ENCODE peak calls at places on chromosomes 1 and 21, in eight cellular contexts. One of them, this sample, is unnamed.

GRCh38 chr1:186155594-186155993 is 219.5 kb downstream of the TPR start:
- DNase-seq in prostate gland: no peak
- DNase-seq in upper lobe of right lung: no peak
- DNase-seq in ovary: no peak
- DNase-seq in keratinocyte: peak
- DNase-seq in body of pancreas: peak
- DNase-seq in hepatocyte: peak
- DNase-seq in cardiac muscle cell: peak
- DNase-seq in this sample: no peak

GRCh38 chr1:118118469-118118868 is 66.6 kb downstream of the SPAG17 start:
- DNase-seq in cardiac muscle cell: no peak
- DNase-seq in hepatocyte: peak
- DNase-seq in prostate gland: no peak
- DNase-seq in keratinocyte: no peak
- DNase-seq in ovary: no peak
- DNase-seq in upper lobe of right lung: peak
- DNase-seq in body of pancreas: peak
- DNase-seq in this sample: no peak

GRCh38 chr1:168288311-168289052 is 7.8 kb downstream of the TBX19 start:
- DNase-seq in cardiac muscle cell: peak
- DNase-seq in upper lobe of right lung: no peak
- DNase-seq in keratinocyte: no peak
- DNase-seq in prostate gland: no peak
- DNase-seq in ovary: no peak
- DNase-seq in body of pancreas: no peak
- DNase-seq in hepatocyte: no peak
- DNase-seq in this sample: no peak

GRCh38 chr1:57761628-57762027 is 337.8 kb upstream of the DAB1 start:
- DNase-seq in keratinocyte: no peak
- DNase-seq in upper lobe of right lung: no peak
- DNase-seq in prostate gland: no peak
- DNase-seq in body of pancreas: no peak
- DNase-seq in ovary: no peak
- DNase-seq in hepatocyte: no peak
- DNase-seq in cardiac muscle cell: no peak
- DNase-seq in this sample: no peak

GRCh38 chr1:223106856-223107255 is 36.2 kb downstream of the TLR5 start:
- DNase-seq in upper lobe of right lung: no peak
- DNase-seq in keratinocyte: no peak
- DNase-seq in prostate gland: no peak
- DNase-seq in ovary: no peak
- DNase-seq in cardiac muscle cell: peak
- DNase-seq in hepatocyte: no peak
- DNase-seq in body of pancreas: no peak
- DNase-seq in this sample: no peak

GRCh38 chr1:19599810-19600209 is 44.3 kb upstream of the NBL1 start:
- DNase-seq in keratinocyte: no peak
- DNase-seq in upper lobe of right lung: no peak
- DNase-seq in body of pancreas: no peak
- DNase-seq in prostate gland: peak
- DNase-seq in ovary: no peak
- DNase-seq in cardiac muscle cell: no peak
- DNase-seq in hepatocyte: no peak
- DNase-seq in this sample: no peak

GRCh38 chr1:192604979-192605620 is 29.5 kb downstream of the RGS1 start:
- DNase-seq in prostate gland: no peak
- DNase-seq in upper lobe of right lung: no peak
- DNase-seq in body of pancreas: no peak
- DNase-seq in keratinocyte: no peak
- DNase-seq in cardiac muscle cell: peak
- DNase-seq in ovary: no peak
- DNase-seq in hepatocyte: no peak
- DNase-seq in this sample: no peak

GRCh38 chr1:95021085-95021484 is 51.7 kb downstream of the ALG14 start:
- DNase-seq in body of pancreas: no peak
- DNase-seq in upper lobe of right lung: no peak
- DNase-seq in prostate gland: no peak
- DNase-seq in ovary: no peak
- DNase-seq in hepatocyte: no peak
- DNase-seq in cardiac muscle cell: no peak
- DNase-seq in keratinocyte: no peak
- DNase-seq in this sample: no peak

GRCh38 chr1:85692730-85693314 is 15.4 kb downstream of the ZNHIT6 start:
- DNase-seq in ovary: no peak
- DNase-seq in upper lobe of right lung: no peak
- DNase-seq in body of pancreas: no peak
- DNase-seq in keratinocyte: peak
- DNase-seq in prostate gland: no peak
- DNase-seq in cardiac muscle cell: peak
- DNase-seq in hepatocyte: peak
- DNase-seq in this sample: no peak

GRCh38 chr1:17128361-17128760 is 9.1 kb upstream of the PADI2 start:
- DNase-seq in upper lobe of right lung: no peak
- DNase-seq in body of pancreas: peak
- DNase-seq in keratinocyte: peak
- DNase-seq in hepatocyte: no peak
- DNase-seq in prostate gland: no peak
- DNase-seq in ovary: no peak
- DNase-seq in cardiac muscle cell: peak
- DNase-seq in this sample: no peak

DNA sequence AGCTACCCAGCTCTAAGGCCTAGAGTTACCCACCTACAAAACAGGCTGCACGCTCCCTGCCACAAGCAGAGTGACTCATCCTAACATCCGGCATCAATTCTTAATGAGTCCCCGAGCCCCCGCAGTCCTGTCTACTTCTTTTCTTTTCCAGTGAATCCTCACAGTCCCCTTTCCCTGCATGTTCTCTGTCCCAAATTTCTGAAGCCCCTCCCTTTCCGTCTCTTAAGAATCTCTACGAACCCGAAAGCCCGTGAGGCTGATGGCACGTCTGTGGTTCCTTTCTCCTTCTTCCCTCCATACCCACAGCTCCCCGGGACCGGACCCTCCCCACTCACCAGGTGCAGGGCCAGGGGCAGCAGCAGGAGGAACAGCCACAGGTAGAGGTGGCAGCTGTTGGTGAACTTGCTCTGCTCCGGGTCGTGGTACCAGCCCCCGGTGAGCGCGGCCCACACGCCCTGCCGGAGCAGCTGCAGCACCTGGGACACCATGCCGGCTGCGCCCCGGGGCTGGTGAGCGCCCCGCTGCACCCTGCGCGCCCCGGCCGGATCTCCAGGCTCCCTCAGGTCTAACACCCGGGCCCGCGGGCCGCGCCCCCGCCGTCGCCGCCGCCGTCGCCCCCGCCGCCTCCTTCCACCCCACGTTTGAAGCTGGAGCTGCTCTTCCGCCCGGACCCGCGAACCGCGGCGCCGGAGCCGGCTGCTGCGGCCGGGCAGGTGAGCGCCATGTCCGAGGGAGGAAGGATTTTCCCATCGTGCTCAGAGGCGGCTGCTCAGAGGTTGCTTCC is at the start of gene PCNX2:
- DNase-seq in keratinocyte: no peak
- DNase-seq in hepatocyte: peak
- DNase-seq in upper lobe of right lung: peak
- DNase-seq in ovary: peak
- DNase-seq in body of pancreas: peak
- DNase-seq in cardiac muscle cell: peak
- DNase-seq in prostate gland: peak
- DNase-seq in this sample: peak
- H3K27ac ChIP-seq in keratinocyte: peak
- H3K27ac ChIP-seq in hepatocyte: no peak
- H3K27ac ChIP-seq in upper lobe of right lung: no peak
- H3K27ac ChIP-seq in ovary: peak
- H3K27ac ChIP-seq in body of pancreas: peak
- H3K27ac ChIP-seq in cardiac muscle cell: no peak
- H3K27ac ChIP-seq in prostate gland: no peak
- H3K27ac ChIP-seq in this sample: no peak

GRCh38 chr1:183480971-183481431 is 8.7 kb downstream of the SMG7 start:
- DNase-seq in ovary: no peak
- DNase-seq in keratinocyte: no peak
- DNase-seq in cardiac muscle cell: peak
- DNase-seq in upper lobe of right lung: no peak
- DNase-seq in body of pancreas: no peak
- DNase-seq in prostate gland: no peak
- DNase-seq in hepatocyte: no peak
- DNase-seq in this sample: no peak
- H3K4me3 ChIP-seq in ovary: no peak
- H3K4me3 ChIP-seq in keratinocyte: no peak
- H3K4me3 ChIP-seq in cardiac muscle cell: no peak
- H3K4me3 ChIP-seq in upper lobe of right lung: no peak
- H3K4me3 ChIP-seq in body of pancreas: no peak
- H3K4me3 ChIP-seq in prostate gland: no peak
- H3K4me3 ChIP-seq in hepatocyte: no peak
- H3K4me3 ChIP-seq in this sample: no peak

DNA sequence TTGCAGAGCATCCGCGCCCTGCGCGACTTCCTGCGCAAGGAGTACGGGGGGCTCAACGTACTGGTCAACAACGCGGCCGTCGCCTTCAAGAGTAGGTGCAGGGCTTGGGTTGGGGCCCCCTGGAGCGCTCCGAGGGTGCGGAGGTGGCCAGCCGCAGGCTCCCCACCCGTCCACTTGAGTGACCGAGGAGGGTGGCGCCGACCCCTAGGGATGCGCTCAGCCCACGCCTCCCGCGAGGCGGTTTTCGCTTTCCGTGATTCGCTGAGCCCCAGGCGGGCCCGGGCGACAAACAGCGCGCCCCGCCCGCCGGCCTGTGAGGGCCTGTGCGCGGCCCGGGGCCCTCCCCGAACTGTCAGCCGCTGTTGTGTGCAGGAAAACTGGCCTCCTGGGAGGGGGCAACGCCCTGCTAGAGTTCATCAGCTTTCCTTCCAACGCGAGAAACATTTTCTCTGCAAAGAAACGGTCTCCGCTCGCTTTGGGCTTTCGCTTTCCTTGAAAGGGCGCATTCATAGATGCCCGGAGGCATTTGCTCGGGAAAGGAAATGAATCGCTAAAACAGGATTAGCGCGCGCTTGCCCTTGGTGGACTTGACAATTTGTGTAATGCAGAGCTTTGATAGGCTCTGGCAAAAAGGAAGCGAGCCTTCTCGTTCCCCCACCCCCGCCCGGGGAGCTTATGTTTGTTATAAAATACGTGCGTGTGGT is 664 bp downstream of the CBR3 start:
- DNase-seq in hepatocyte: peak
- DNase-seq in upper lobe of right lung: peak
- DNase-seq in ovary: peak
- DNase-seq in keratinocyte: peak
- DNase-seq in prostate gland: peak
- DNase-seq in cardiac muscle cell: peak
- DNase-seq in body of pancreas: peak
- DNase-seq in this sample: peak
- H3K27ac ChIP-seq in hepatocyte: peak
- H3K27ac ChIP-seq in upper lobe of right lung: peak
- H3K27ac ChIP-seq in ovary: peak
- H3K27ac ChIP-seq in keratinocyte: peak
- H3K27ac ChIP-seq in prostate gland: peak
- H3K27ac ChIP-seq in cardiac muscle cell: no peak
- H3K27ac ChIP-seq in body of pancreas: peak
- H3K27ac ChIP-seq in this sample: peak

GRCh38 chr1:15603050-15603965 is 13.9 kb upstream of the DDI2 start:
- DNase-seq in body of pancreas: peak
- DNase-seq in upper lobe of right lung: peak
- DNase-seq in prostate gland: peak
- DNase-seq in keratinocyte: peak
- DNase-seq in cardiac muscle cell: peak
- DNase-seq in ovary: peak
- DNase-seq in hepatocyte: peak
- DNase-seq in this sample: peak
- H3K4me3 ChIP-seq in body of pancreas: peak
- H3K4me3 ChIP-seq in upper lobe of right lung: peak
- H3K4me3 ChIP-seq in prostate gland: peak
- H3K4me3 ChIP-seq in keratinocyte: peak
- H3K4me3 ChIP-seq in cardiac muscle cell: peak
- H3K4me3 ChIP-seq in ovary: peak
- H3K4me3 ChIP-seq in hepatocyte: peak
- H3K4me3 ChIP-seq in this sample: peak

DNA sequence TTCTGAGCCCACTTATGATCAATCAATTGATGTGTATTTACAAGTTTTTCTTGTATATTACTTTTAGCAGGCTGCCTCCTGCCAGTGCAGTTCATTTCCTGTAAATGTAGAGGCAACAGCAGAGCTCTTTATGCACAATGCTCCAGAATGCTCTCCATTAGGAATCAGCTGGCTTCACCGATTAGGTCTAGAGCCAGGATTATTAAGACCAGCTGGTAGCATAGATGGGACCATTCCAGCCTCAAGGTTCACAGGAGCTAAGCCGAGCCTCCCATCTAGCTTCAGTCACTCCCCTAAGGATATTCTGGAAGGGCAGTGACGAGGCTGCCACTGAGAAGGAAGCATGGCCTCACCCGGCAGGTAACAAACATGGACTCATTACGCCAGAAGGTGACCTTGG is 36.8 kb downstream of the DHRS3 start:
- DNase-seq in cardiac muscle cell: no peak
- DNase-seq in keratinocyte: no peak
- DNase-seq in body of pancreas: no peak
- DNase-seq in upper lobe of right lung: no peak
- DNase-seq in ovary: no peak
- DNase-seq in hepatocyte: no peak
- DNase-seq in prostate gland: no peak
- DNase-seq in this sample: no peak
- H3K27ac ChIP-seq in cardiac muscle cell: no peak
- H3K27ac ChIP-seq in keratinocyte: no peak
- H3K27ac ChIP-seq in body of pancreas: no peak
- H3K27ac ChIP-seq in upper lobe of right lung: no peak
- H3K27ac ChIP-seq in ovary: no peak
- H3K27ac ChIP-seq in hepatocyte: no peak
- H3K27ac ChIP-seq in prostate gland: no peak
- H3K27ac ChIP-seq in this sample: peak

DNA sequence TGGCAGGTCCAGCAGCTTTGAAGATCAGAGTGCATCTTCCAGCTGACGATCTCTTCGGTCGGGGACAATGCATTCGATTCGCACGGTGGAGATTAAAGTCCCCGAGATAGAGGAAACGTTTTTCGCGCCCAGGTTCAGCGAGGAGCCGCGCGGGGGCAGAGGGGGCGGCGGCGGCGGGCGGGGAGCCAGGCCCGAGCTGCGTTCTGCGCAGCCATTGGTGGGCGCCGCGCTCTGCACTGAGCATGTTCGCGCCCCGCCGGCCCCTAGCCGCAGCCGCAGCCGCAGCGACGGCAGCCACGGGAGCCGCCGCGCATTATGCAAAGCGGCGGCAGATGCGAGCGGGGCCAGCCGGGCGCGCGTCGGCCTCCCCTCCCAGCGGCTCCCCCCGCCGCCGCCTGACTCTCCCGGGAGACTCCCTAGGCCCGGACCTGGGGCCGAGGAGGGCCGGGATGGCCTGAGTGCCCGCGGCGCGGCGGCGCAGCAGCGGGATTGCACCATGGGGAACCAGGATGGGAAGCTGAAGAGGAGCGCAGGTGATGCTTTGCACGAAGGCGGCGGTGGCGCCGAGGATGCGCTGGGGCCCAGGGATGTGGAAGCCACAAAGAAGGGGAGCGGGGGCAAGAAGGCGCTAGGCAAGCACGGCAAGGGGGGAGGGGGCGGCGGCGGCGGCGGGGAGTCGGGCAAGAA is at the start of gene FMN2:
- DNase-seq in body of pancreas: no peak
- DNase-seq in hepatocyte: peak
- DNase-seq in upper lobe of right lung: no peak
- DNase-seq in cardiac muscle cell: peak
- DNase-seq in keratinocyte: no peak
- DNase-seq in ovary: peak
- DNase-seq in prostate gland: no peak
- DNase-seq in this sample: no peak
- H3K4me3 ChIP-seq in body of pancreas: no peak
- H3K4me3 ChIP-seq in hepatocyte: peak
- H3K4me3 ChIP-seq in upper lobe of right lung: peak
- H3K4me3 ChIP-seq in cardiac muscle cell: peak
- H3K4me3 ChIP-seq in keratinocyte: no peak
- H3K4me3 ChIP-seq in ovary: peak
- H3K4me3 ChIP-seq in prostate gland: peak
- H3K4me3 ChIP-seq in this sample: peak